ENCODE peak calls at places on chromosomes 2 and 18, in five cellular contexts. One of them, this sample, is unnamed.

GRCh38 chr2:74927617-74928016 is 30.8 kb upstream of the POLE4 start:
- DNase-seq in left cardiac atrium: no peak
- DNase-seq in mucosa of gallbladder: no peak
- DNase-seq in Daoy: no peak
- DNase-seq in mammary epithelial cell: no peak
- DNase-seq in this sample: no peak

GRCh38 chr2:18763338-18763737 is 174.0 kb upstream of the NT5C1B start:
- DNase-seq in left cardiac atrium: no peak
- DNase-seq in mucosa of gallbladder: no peak
- DNase-seq in Daoy: no peak
- DNase-seq in mammary epithelial cell: no peak
- DNase-seq in this sample: no peak

GRCh38 chr2:5290911-5291546 is 401.2 kb upstream of the SOX11 start:
- DNase-seq in left cardiac atrium: no peak
- DNase-seq in mucosa of gallbladder: no peak
- DNase-seq in Daoy: no peak
- DNase-seq in mammary epithelial cell: no peak
- DNase-seq in this sample: peak

GRCh38 chr2:172248381-172249173 is 145.9 kb upstream of the DLX2 start:
- DNase-seq in left cardiac atrium: no peak
- DNase-seq in mucosa of gallbladder: no peak
- DNase-seq in Daoy: peak
- DNase-seq in mammary epithelial cell: peak
- DNase-seq in this sample: peak

GRCh38 chr2:197073701-197074433 is 147.4 kb upstream of the PGAP1 start:
- DNase-seq in left cardiac atrium: peak
- DNase-seq in mucosa of gallbladder: no peak
- DNase-seq in Daoy: no peak
- DNase-seq in mammary epithelial cell: no peak
- DNase-seq in this sample: peak

GRCh38 chr2:100968146-100969145 is 33.6 kb upstream of the RPL31 start:
- DNase-seq in left cardiac atrium: no peak
- DNase-seq in mucosa of gallbladder: no peak
- DNase-seq in Daoy: no peak
- DNase-seq in mammary epithelial cell: no peak
- DNase-seq in this sample: no peak

GRCh38 chr2:44433841-44434240 is 72.1 kb downstream of the CAMKMT start:
- DNase-seq in left cardiac atrium: no peak
- DNase-seq in mucosa of gallbladder: no peak
- DNase-seq in Daoy: no peak
- DNase-seq in mammary epithelial cell: peak
- DNase-seq in this sample: peak

GRCh38 chr2:68320118-68320641 is 431 bp upstream of the CNRIP1 start:
- DNase-seq in left cardiac atrium: peak
- DNase-seq in mucosa of gallbladder: no peak
- DNase-seq in Daoy: peak
- DNase-seq in mammary epithelial cell: peak
- DNase-seq in this sample: no peak

GRCh38 chr2:147374410-147374811 is 470.4 kb upstream of the ACVR2A start:
- DNase-seq in left cardiac atrium: no peak
- DNase-seq in mucosa of gallbladder: no peak
- DNase-seq in Daoy: no peak
- DNase-seq in mammary epithelial cell: no peak
- DNase-seq in this sample: no peak

GRCh38 chr18:49007663-49008062 is 56.9 kb upstream of the SMAD7 start:
- DNase-seq in left cardiac atrium: no peak
- DNase-seq in mucosa of gallbladder: no peak
- DNase-seq in Daoy: no peak
- DNase-seq in mammary epithelial cell: no peak
- DNase-seq in this sample: no peak

GRCh38 chr18:4264347-4264791 is 190.7 kb downstream of the DLGAP1 start:
- DNase-seq in left cardiac atrium: no peak
- DNase-seq in mucosa of gallbladder: peak
- DNase-seq in Daoy: no peak
- DNase-seq in mammary epithelial cell: no peak
- DNase-seq in this sample: no peak

GRCh38 chr2:168734199-168734746 is 68.2 kb upstream of the NOSTRIN start:
- DNase-seq in left cardiac atrium: peak
- DNase-seq in mucosa of gallbladder: no peak
- DNase-seq in Daoy: no peak
- DNase-seq in mammary epithelial cell: no peak
- DNase-seq in this sample: no peak

GRCh38 chr2:160207804-160208661 is 8.0 kb upstream of the ITGB6 start:
- DNase-seq in left cardiac atrium: peak
- DNase-seq in mucosa of gallbladder: peak
- DNase-seq in Daoy: peak
- DNase-seq in mammary epithelial cell: peak
- DNase-seq in this sample: peak

GRCh38 chr2:119723784-119724467 is 35.8 kb upstream of the PTPN4 start:
- DNase-seq in left cardiac atrium: no peak
- DNase-seq in mucosa of gallbladder: no peak
- DNase-seq in Daoy: no peak
- DNase-seq in mammary epithelial cell: no peak
- DNase-seq in this sample: peak

GRCh38 chr2:221312634-221313033 is 259.5 kb downstream of the EPHA4 start:
- DNase-seq in left cardiac atrium: no peak
- DNase-seq in mucosa of gallbladder: no peak
- DNase-seq in Daoy: no peak
- DNase-seq in mammary epithelial cell: no peak
- DNase-seq in this sample: no peak

GRCh38 chr2:29068513-29068912 is 5.8 kb downstream of the PCARE start:
- DNase-seq in left cardiac atrium: no peak
- DNase-seq in mucosa of gallbladder: no peak
- DNase-seq in Daoy: no peak
- DNase-seq in mammary epithelial cell: peak
- DNase-seq in this sample: no peak

GRCh38 chr2:66283776-66284175 is 151.1 kb upstream of the MEIS1 start:
- DNase-seq in left cardiac atrium: no peak
- DNase-seq in mucosa of gallbladder: no peak
- DNase-seq in Daoy: no peak
- DNase-seq in mammary epithelial cell: no peak
- DNase-seq in this sample: no peak

GRCh38 chr18:32974421-32975165 is 201.8 kb upstream of the KLHL14 start:
- DNase-seq in left cardiac atrium: no peak
- DNase-seq in mucosa of gallbladder: no peak
- DNase-seq in Daoy: no peak
- DNase-seq in mammary epithelial cell: no peak
- DNase-seq in this sample: peak

This sample was measured in kidney tubule cell.